ENCODE peak calls at places on chromosomes 7 and 10, in seven cellular contexts. K, O, J, C, X, A and M are unnamed samples.

GRCh38 chr7:106022193-106022821 is 59.2 kb downstream of the CDHR3 start:
- DNase-seq in K (no peak), O (no peak), J (no peak), C (peak), X (no peak), A (no peak), M (peak)

GRCh38 chr10:20765066-20765465 is 132.0 kb downstream of the NEBL start:
- DNase-seq in K (no peak), O (no peak), J (no peak), C (no peak), X (no peak), A (no peak), M (no peak)

GRCh38 chr10:13160934-13161266 is 458 bp upstream of the MCM10 start:
- DNase-seq in K (no peak), O (no peak), J (no peak), C (no peak), X (no peak), A (no peak), M (no peak)

GRCh38 chr10:10818082-10818481 is 199.6 kb upstream of the CELF2 start:
- DNase-seq in K (no peak), O (no peak), J (no peak), C (no peak), X (no peak), A (no peak), M (no peak)

GRCh38 chr7:86904949-86905834 is 154.3 kb downstream of the ELAPOR2 start:
- DNase-seq in K (peak), O (no peak), J (peak), C (peak), X (peak), A (peak), M (peak)

GRCh38 chr7:124330741-124331407 is 298.0 kb upstream of the TMEM229A start:
- DNase-seq in K (no peak), O (no peak), J (no peak), C (no peak), X (no peak), A (no peak), M (no peak)

GRCh38 chr10:62779487-62780248 is 24.9 kb upstream of the ADO start:
- DNase-seq in K (no peak), O (no peak), J (no peak), C (no peak), X (no peak), A (no peak), M (peak)

GRCh38 chr10:104488046-104488832 is 134.6 kb downstream of the CFAP58 start:
- DNase-seq in K (no peak), O (no peak), J (no peak), C (no peak), X (no peak), A (no peak), M (no peak)

GRCh38 chr10:131207584-131208532 is 103.7 kb downstream of the TCERG1L start:
- DNase-seq in K (no peak), O (no peak), J (no peak), C (no peak), X (no peak), A (no peak), M (no peak)

GRCh38 chr7:5526190-5527037 is 102.8 kb upstream of the TNRC18 start:
- DNase-seq in K (peak), O (no peak), J (peak), C (no peak), X (peak), A (peak), M (peak)

GRCh38 chr10:119859422-119860258 is 13.0 kb downstream of the MCMBP start:
- DNase-seq in K (no peak), O (peak), J (peak), C (peak), X (peak), A (peak), M (peak)

GRCh38 chr7:113371376-113372043 is 253.2 kb upstream of the SMIM30 start:
- DNase-seq in K (no peak), O (no peak), J (no peak), C (no peak), X (no peak), A (no peak), M (no peak)

GRCh38 chr7:50667338-50667737 is 102.1 kb upstream of the DDC start:
- DNase-seq in K (no peak), O (no peak), J (no peak), C (no peak), X (no peak), A (no peak), M (no peak)
- TF ChIP-seq MAX in K (no peak), O (no peak), J (no peak), C (no peak), X (no peak), A (no peak), M (no peak)

DNA sequence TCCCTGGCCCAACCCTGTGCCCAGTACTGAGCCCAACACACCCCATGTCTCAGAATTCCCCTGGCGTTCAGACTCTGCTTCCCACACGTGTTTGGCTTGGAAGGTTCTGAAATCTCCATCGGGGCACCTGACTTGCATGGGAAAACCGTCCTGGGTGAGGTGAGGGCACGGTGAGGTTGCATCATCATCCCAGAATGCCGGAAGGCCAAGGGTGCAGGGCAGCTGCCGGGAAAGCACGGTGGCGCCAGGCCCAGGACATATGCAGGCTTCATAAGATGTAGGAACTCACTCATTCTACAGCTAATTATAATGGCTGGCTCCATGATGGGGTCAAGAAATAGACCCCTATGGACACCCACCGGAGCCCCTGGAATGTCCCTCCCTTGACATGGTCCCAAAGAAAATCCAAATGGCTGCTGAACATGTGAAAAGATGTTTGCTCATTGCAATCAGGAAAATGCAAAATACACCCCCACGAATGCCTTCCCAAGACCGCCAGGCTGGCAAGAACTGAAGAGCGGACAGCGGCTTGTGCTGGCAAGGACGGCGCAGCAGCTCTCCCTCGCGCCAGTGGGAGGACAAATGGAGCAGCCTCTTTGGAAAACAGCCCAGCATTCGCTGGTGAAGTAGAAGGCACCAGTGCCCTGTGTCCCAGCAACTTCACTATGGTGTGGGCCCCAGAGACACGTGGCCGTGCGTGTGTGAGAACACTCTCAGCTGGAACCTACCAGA is 2.3 kb downstream of the KNDC1 start:
- DNase-seq in K (no peak), O (no peak), J (no peak), C (no peak), X (no peak), A (peak), M (no peak)
- TF ChIP-seq MAX in K (no peak), O (no peak), J (no peak), C (no peak), X (no peak), A (no peak), M (no peak)

GRCh38 chr10:130026670-130027456 is 62.8 kb upstream of the EBF3 start:
- DNase-seq in K (no peak), O (no peak), J (no peak), C (no peak), X (no peak), A (no peak), M (no peak)

GRCh38 chr10:130025811-130026510 is 61.9 kb upstream of the EBF3 start:
- DNase-seq in K (no peak), O (no peak), J (no peak), C (no peak), X (no peak), A (no peak), M (no peak)

GRCh38 chr10:130028465-130028819 is 64.4 kb upstream of the EBF3 start:
- DNase-seq in K (no peak), O (no peak), J (no peak), C (no peak), X (no peak), A (no peak), M (no peak)

GRCh38 chr10:130029209-130029608 is 65.1 kb upstream of the EBF3 start:
- DNase-seq in K (no peak), O (no peak), J (no peak), C (no peak), X (no peak), A (no peak), M (no peak)

GRCh38 chr10:130027716-130028464 is 63.8 kb upstream of the EBF3 start:
- DNase-seq in K (no peak), O (no peak), J (no peak), C (no peak), X (peak), A (peak), M (no peak)
- TF ChIP-seq MAX in K (no peak), O (no peak), J (no peak), C (no peak), X (no peak), A (no peak), M (no peak)

GRCh38 chr7:134690016-134690415 is 43.4 kb downstream of the BPGM start:
- DNase-seq in K (no peak), O (no peak), J (peak), C (no peak), X (peak), A (no peak), M (peak)

GRCh38 chr7:134684165-134684564 is 37.5 kb downstream of the BPGM start:
- DNase-seq in K (no peak), O (no peak), J (no peak), C (no peak), X (no peak), A (no peak), M (no peak)

GRCh38 chr7:134685250-134685649 is 38.6 kb downstream of the BPGM start:
- DNase-seq in K (no peak), O (no peak), J (no peak), C (no peak), X (no peak), A (no peak), M (no peak)

GRCh38 chr7:134690614-134691504 is 44.2 kb downstream of the BPGM start:
- DNase-seq in K (no peak), O (no peak), J (no peak), C (no peak), X (no peak), A (no peak), M (no peak)

GRCh38 chr7:134686782-134687181 is 40.1 kb downstream of the BPGM start:
- DNase-seq in K (no peak), O (no peak), J (peak), C (no peak), X (peak), A (no peak), M (no peak)
- TF ChIP-seq MAX in K (no peak), O (no peak), J (no peak), C (no peak), X (no peak), A (no peak), M (no peak)

GRCh38 chr10:33334170-33334838 is at the start of gene NRP1:
- DNase-seq in K (peak), O (no peak), J (peak), C (no peak), X (peak), A (no peak), M (peak)
- TF ChIP-seq MAX in K (no peak), O (no peak), J (no peak), C (no peak), X (no peak), A (peak), M (no peak)